ENCODE peak calls at places on chromosomes 2 and 18, in six cellular contexts. Y is spleen, Q is stomach, O is sigmoid colon, G is esophagus muscularis mucosa, P is HepG2. L is an unnamed sample. For H3K27me3, the result is how much of the 10 kb centered on the place peaks cover.

GRCh38 chr2:96917008-96917575 is 47.2 kb upstream of the SEMA4C start:
- DNase-seq in Q (peak), G (no peak), O (no peak), Y (no peak), P (no peak), L (no peak)

GRCh38 chr2:128361376-128362131 is 42.9 kb upstream of the HS6ST1 start:
- DNase-seq in P (no peak), O (no peak), Y (no peak), G (no peak), Q (no peak), L (no peak)

GRCh38 chr2:10009811-10010781 is 33.3 kb upstream of the KLF11 start:
- DNase-seq in Q (peak), O (peak), P (no peak), G (no peak), Y (peak), L (no peak)

GRCh38 chr18:79355433-79356335 is 40.0 kb upstream of the NFATC1 start:
- DNase-seq in O (no peak), Y (no peak), Q (no peak), G (no peak), P (no peak), L (no peak)

GRCh38 chr2:9814129-9814868 is 29.0 kb upstream of the TAF1B start:
- DNase-seq in P (no peak), G (no peak), O (no peak), Q (peak), Y (no peak), L (peak)

GRCh38 chr18:33839452-33840225 is 261.6 kb downstream of the ASXL3 start:
- DNase-seq in P (peak), G (no peak), O (no peak), Q (no peak), Y (no peak), L (no peak)

GRCh38 chr18:62928316-62928715 is 213.0 kb downstream of the PHLPP1 start:
- DNase-seq in Y (no peak), P (no peak), G (no peak), O (no peak), Q (no peak), L (no peak)

GRCh38 chr2:37636209-37637077 is 35.0 kb downstream of the CDC42EP3 start:
- DNase-seq in G (no peak), Q (no peak), O (no peak), P (no peak), Y (peak), L (no peak)

GRCh38 chr2:179751184-179751809 is 110.1 kb downstream of the ZNF385B start:
- DNase-seq in G (no peak), P (peak), Y (no peak), Q (no peak), O (no peak), L (no peak)

GRCh38 chr2:39851691-39852110 is 72.6 kb upstream of the THUMPD2 start:
- DNase-seq in G (no peak), O (no peak), Y (no peak), Q (no peak), P (no peak), L (no peak)

GRCh38 chr2:95023222-95023597 is 2.3 kb upstream of the MAL start:
- DNase-seq in Y (no peak), O (no peak), Q (peak), G (no peak), P (peak), L (no peak)

GRCh38 chr18:24023185-24023814 is 8.7 kb downstream of the TTC39C start:
- DNase-seq in G (no peak), Q (no peak), Y (no peak), P (peak), O (no peak), L (no peak)

GRCh38 chr2:154623819-154624218 is 74.7 kb upstream of the KCNJ3 start:
- DNase-seq in O (no peak), G (no peak), Y (no peak), P (peak), Q (peak), L (no peak)

GRCh38 chr18:9287037-9287436 is 47.5 kb upstream of the TWSG1 start:
- DNase-seq in G (no peak), Q (no peak), Y (no peak), P (no peak), O (no peak), L (no peak)

GRCh38 chr2:45173513-45173912 is 164.3 kb upstream of the SIX2 start:
- DNase-seq in Q (no peak), O (no peak), Y (no peak), G (no peak), P (no peak), L (no peak)

GRCh38 chr2:88269832-88270231 is 99.7 kb downstream of the THNSL2 start:
- DNase-seq in Q (no peak), G (no peak), P (no peak), Y (no peak), O (no peak), L (no peak)

GRCh38 chr2:66897181-66897580 is 462.3 kb downstream of the MEIS1 start:
- DNase-seq in P (no peak), Y (no peak), Q (no peak), G (no peak), O (peak), L (no peak)

GRCh38 chr2:76330865-76331264 is 620.1 kb upstream of the GCFC2 start:
- DNase-seq in P (no peak), Q (no peak), G (no peak), Y (no peak), O (no peak), L (no peak)

GRCh38 chr2:96408631-96409542 is 73.3 kb downstream of the NCAPH start:
- DNase-seq in Y (no peak), Q (peak), G (no peak), O (no peak), P (peak), L (no peak)

GRCh38 chr2:231038483-231039293 is 1.4 kb downstream of the C2orf72 start:
- DNase-seq in G (no peak), P (no peak), Y (no peak), O (no peak), Q (no peak), L (no peak)

GRCh38 chr2:145404690-145405089 is 884.8 kb upstream of the ZEB2 start:
- DNase-seq in G (no peak), Y (no peak), O (no peak), P (no peak), Q (no peak), L (no peak)

GRCh38 chr2:212157011-212157410 is 381.6 kb downstream of the ERBB4 start:
- DNase-seq in Y (no peak), P (no peak), O (no peak), G (no peak), Q (no peak), L (no peak)

GRCh38 chr18:75533954-75534353 is 106.5 kb upstream of the SMIM21 start:
- DNase-seq in G (peak), Y (no peak), O (no peak), P (no peak), Q (no peak), L (no peak)

GRCh38 chr2:193963472-193964119 is 1693.4 kb upstream of the SLC39A10 start:
- DNase-seq in Q (no peak), G (no peak), O (no peak), P (peak), Y (no peak), L (no peak)
- TF ChIP-seq CTCF in Q (no peak), G (no peak), O (no peak), P (peak), Y (no peak), L (no peak)

DNA sequence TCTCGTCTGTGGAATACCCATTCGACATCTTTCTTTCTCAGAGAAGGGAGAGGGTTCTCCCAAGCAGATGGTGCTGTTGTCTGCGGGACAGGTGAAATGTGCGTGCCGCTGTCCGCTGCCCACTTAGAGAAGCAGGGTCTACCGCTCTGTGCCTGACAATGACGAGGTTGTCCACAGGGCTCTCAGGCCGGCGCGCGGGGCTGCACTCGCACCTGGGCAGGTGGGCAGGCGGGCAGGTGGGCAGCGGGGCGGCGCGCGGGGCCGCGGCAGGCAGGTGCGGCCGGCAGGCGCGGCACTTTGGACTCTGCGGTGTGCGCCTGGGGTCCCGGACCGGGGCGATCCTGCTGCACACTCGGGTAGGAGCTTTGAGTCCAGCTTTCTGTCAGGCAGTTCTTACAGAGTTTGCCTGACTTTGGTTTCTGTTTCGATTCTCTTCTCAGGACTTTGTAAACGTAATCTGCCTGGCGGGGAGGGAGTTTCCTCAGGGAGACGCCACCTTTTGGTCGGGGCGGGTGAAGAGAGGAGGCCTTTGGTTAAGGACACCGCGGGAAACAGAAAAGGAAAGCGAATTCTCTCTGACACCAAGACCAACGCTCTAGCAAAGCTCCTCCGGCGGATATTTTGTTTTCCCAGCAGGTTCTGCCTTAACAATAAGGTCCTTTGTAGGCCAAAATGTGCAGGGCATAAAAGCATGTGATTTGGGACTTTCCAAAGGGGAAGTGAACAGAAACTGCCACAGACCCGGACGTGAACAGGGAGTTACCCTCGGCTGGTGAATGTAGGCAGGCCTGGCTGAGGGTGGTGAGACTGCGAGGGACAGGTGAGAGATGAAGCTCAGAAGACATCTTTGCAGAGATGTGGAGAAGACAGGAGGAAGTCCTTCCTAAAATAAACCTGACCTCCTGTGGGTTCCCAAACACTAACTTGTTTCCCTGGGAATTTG is at the start of gene IFIH1:
- DNase-seq in Y (peak), P (peak), Q (peak), G (peak), O (peak), L (peak)
- TF ChIP-seq POLR2AphosphoS5 in Y (peak), P (no peak), Q (peak), G (peak), O (peak), L (peak)

GRCh38 chr2:229132236-229132635 is 138.9 kb downstream of the PID1 start:
- DNase-seq in P (no peak), O (no peak), Y (no peak), G (no peak), Q (no peak), L (no peak)
- H3K27me3 ChIP-seq in P (under half), O (under half), Y (under half), G (under half), Q (under half), L (under half)

GRCh38 chr2:3198119-3198518 is 179.5 kb downstream of the EIPR1 start:
- DNase-seq in G (no peak), O (no peak), P (peak), Y (no peak), Q (no peak), L (no peak)
- TF ChIP-seq CTCF in G (no peak), O (no peak), P (peak), Y (no peak), Q (no peak), L (no peak)

GRCh38 chr2:27717070-27717453 is 53.4 kb downstream of the SLC4A1AP start:
- DNase-seq in O (no peak), Q (no peak), Y (no peak), P (no peak), G (no peak), L (no peak)

GRCh38 chr2:27716301-27717069 is 52.8 kb downstream of the SLC4A1AP start:
- DNase-seq in G (no peak), Q (no peak), P (no peak), O (no peak), Y (no peak), L (no peak)

GRCh38 chr2:27714851-27715291 is 51.2 kb downstream of the SLC4A1AP start:
- DNase-seq in G (no peak), O (no peak), Q (no peak), Y (no peak), P (no peak), L (no peak)

GRCh38 chr2:27714053-27714452 is 50.4 kb downstream of the SLC4A1AP start:
- DNase-seq in Q (no peak), Y (no peak), G (no peak), P (no peak), O (no peak), L (no peak)

GRCh38 chr2:27715318-27716165 is 51.9 kb downstream of the SLC4A1AP start:
- DNase-seq in Q (no peak), G (no peak), O (no peak), Y (no peak), P (no peak), L (no peak)
- TF ChIP-seq POLR2AphosphoS5 in Q (peak), G (peak), O (peak), Y (peak), P (no peak), L (no peak)